ENCODE peak calls at places on chromosomes 3 and 15, in four cellular contexts. Z, J, X and O are unnamed samples.

GRCh38 chr3:27105904-27106303 is 263.3 kb downstream of the NEK10 start:
- DNase-seq in X (no peak), J (no peak), Z (no peak), O (no peak)

GRCh38 chr15:66945286-66945685 is 120.1 kb upstream of the SMAD3 start:
- DNase-seq in Z (no peak), J (no peak), X (no peak), O (no peak)

GRCh38 chr3:98282205-98282604 is at the start of gene OR5H2:
- DNase-seq in Z (no peak), X (no peak), J (no peak), O (no peak)

GRCh38 chr3:19399836-19400235 is 251.5 kb downstream of the KCNH8 start:
- DNase-seq in Z (no peak), J (no peak), X (no peak), O (no peak)

GRCh38 chr3:173371848-173372487 is 25.6 kb upstream of the NLGN1 start:
- DNase-seq in Z (peak; percentile 28), X (peak; percentile 1), J (no peak), O (no peak)

GRCh38 chr3:31699309-31699953 is 166.7 kb downstream of the STT3B start:
- DNase-seq in X (no peak), J (no peak), Z (no peak), O (no peak)

GRCh38 chr3:189316296-189317019 is 144.7 kb downstream of the TPRG1 start:
- DNase-seq in J (no peak), X (no peak), Z (no peak), O (no peak)

GRCh38 chr3:58175098-58175428 is 35.7 kb downstream of the DNASE1L3 start:
- DNase-seq in Z (no peak), X (no peak), J (no peak), O (no peak)

GRCh38 chr3:138296639-138297038 is 33.0 kb downstream of the NME9 start:
- DNase-seq in X (no peak), J (peak; percentile 11), Z (no peak), O (no peak)

GRCh38 chr3:112090899-112091586 is 4.9 kb downstream of the C3orf52 start:
- DNase-seq in Z (no peak), J (no peak), X (no peak), O (no peak)

GRCh38 chr15:91515188-91515754 is 338.2 kb upstream of the SLCO3A1 start:
- DNase-seq in Z (peak; percentile 62), J (no peak), X (no peak), O (peak; percentile 71)

GRCh38 chr3:191502583-191502982 is 41.6 kb downstream of the PYDC2 start:
- DNase-seq in Z (no peak), X (no peak), J (no peak), O (no peak)

GRCh38 chr3:177893321-177893720 is 642.9 kb upstream of the KCNMB2 start:
- DNase-seq in X (no peak), J (no peak), Z (no peak), O (no peak)

GRCh38 chr3:194006102-194006501 is 129.8 kb upstream of the HES1 start:
- DNase-seq in J (no peak), Z (no peak), X (no peak), O (no peak)

GRCh38 chr15:29765234-29765841 is 56.9 kb downstream of the TJP1 start:
- DNase-seq in Z (no peak), J (no peak), X (no peak), O (no peak)

GRCh38 chr3:39126532-39127071 is 19.1 kb downstream of the TTC21A start:
- DNase-seq in Z (no peak), J (no peak), X (no peak), O (no peak)

GRCh38 chr15:71218272-71218805 is 103.1 kb downstream of the THSD4 start:
- DNase-seq in Z (no peak), X (no peak), J (no peak), O (no peak)

GRCh38 chr3:66633982-66634381 is 133.2 kb upstream of the LRIG1 start:
- DNase-seq in J (no peak), X (no peak), Z (no peak), O (no peak)

GRCh38 chr3:192090586-192090985 is 629.6 kb downstream of the PYDC2 start:
- DNase-seq in Z (no peak), X (no peak), J (no peak), O (no peak)

GRCh38 chr15:64792282-64792681 is 16.9 kb upstream of the RBPMS2 start:
- DNase-seq in Z (no peak), J (no peak), X (no peak), O (no peak)